ENCODE peak calls at places on chromosomes 6 and 20, in four cellular contexts. Q is uterus, Z is Karpas-422, Y is spleen. O is an unnamed sample. For H3K4me1, the result is how much of the 10 kb centered on the place peaks cover.

GRCh38 chr20:58078741-58079522 is 149.5 kb downstream of the ANKRD60 start:
- DNase-seq in Q (no peak), Z (no peak), Y (no peak), O (no peak)

GRCh38 chr6:116842374-116842947 is 13.6 kb upstream of the GPRC6A start:
- DNase-seq in Q (no peak), Z (no peak), Y (no peak), O (no peak)

GRCh38 chr6:21305827-21306469 is 287.6 kb upstream of the SOX4 start:
- DNase-seq in Q (no peak), Z (no peak), Y (no peak), O (no peak)

GRCh38 chr6:17103715-17104114 is 1.9 kb downstream of the STMND1 start:
- DNase-seq in Q (no peak), Z (no peak), Y (no peak), O (no peak)

GRCh38 chr6:118528129-118528528 is 20.0 kb upstream of the PLN start:
- DNase-seq in Q (no peak), Z (no peak), Y (no peak), O (no peak)

GRCh38 chr6:3385660-3386151 is 71.1 kb downstream of the SLC22A23 start:
- DNase-seq in Q (no peak), Z (no peak), Y (no peak), O (no peak)

GRCh38 chr6:34182751-34183531 is 37.1 kb upstream of the GRM4 start:
- DNase-seq in Q (no peak), Z (no peak), Y (peak), O (peak)

GRCh38 chr6:138162104-138162946 is 586 bp downstream of the ARFGEF3 start:
- DNase-seq in Q (no peak), Z (no peak), Y (peak), O (peak)

GRCh38 chr20:22577515-22578220 is 6.7 kb downstream of the FOXA2 start:
- DNase-seq in Q (no peak), Z (no peak), Y (no peak), O (no peak)

GRCh38 chr6:39929039-39929732 is 5.1 kb downstream of the MOCS1 start:
- DNase-seq in Q (no peak), Z (no peak), Y (peak), O (no peak)

GRCh38 chr6:117226778-117227177 is 38.6 kb upstream of the VGLL2 start:
- DNase-seq in Q (no peak), Z (no peak), Y (no peak), O (no peak)

GRCh38 chr6:134447883-134448387 is 130.0 kb upstream of the SGK1 start:
- DNase-seq in Q (no peak), Z (no peak), Y (no peak), O (no peak)

GRCh38 chr6:126002755-126003390 is 16.5 kb downstream of the TRMT11 start:
- DNase-seq in Q (no peak), Z (no peak), Y (no peak), O (no peak)

GRCh38 chr6:63352587-63353281 is 33.0 kb upstream of the LGSN start:
- DNase-seq in Q (no peak), Z (peak), Y (no peak), O (peak)

GRCh38 chr6:81938991-81939773 is 186.7 kb upstream of the TENT5A start:
- DNase-seq in Q (no peak), Z (no peak), Y (no peak), O (no peak)

GRCh38 chr6:31321820-31322219 is 35.2 kb downstream of the HLA-B start:
- DNase-seq in Q (no peak), Z (no peak), Y (no peak), O (no peak)

GRCh38 chr6:84422380-84422968 is 195.0 kb upstream of the CEP162 start:
- DNase-seq in Q (peak), Z (peak), Y (no peak), O (no peak)

GRCh38 chr6:84428300-84428907 is 201.0 kb upstream of the CEP162 start:
- DNase-seq in Q (peak), Z (peak), Y (no peak), O (peak)

GRCh38 chr6:84424956-84425355 is 197.5 kb upstream of the CEP162 start:
- DNase-seq in Q (no peak), Z (no peak), Y (no peak), O (no peak)

GRCh38 chr6:84421031-84421430 is 193.6 kb upstream of the CEP162 start:
- DNase-seq in Q (no peak), Z (no peak), Y (no peak), O (no peak)

GRCh38 chr6:84426002-84426705 is 198.7 kb upstream of the CEP162 start:
- DNase-seq in Q (no peak), Z (no peak), Y (no peak), O (no peak)
- H3K4me1 ChIP-seq in Q (under half), Z (under half), Y (under half), O (under half)

GRCh38 chr6:139587469-139587868 is 213.0 kb upstream of the CITED2 start:
- DNase-seq in Q (no peak), Z (no peak), Y (no peak), O (no peak)
- H3K4me1 ChIP-seq in Q (under half), Z (under half), Y (under half), O (under half)

GRCh38 chr6:128491643-128492206 is 28.7 kb downstream of the PTPRK start:
- DNase-seq in Q (no peak), Z (no peak), Y (no peak), O (no peak)
- H3K4me1 ChIP-seq in Q (under half), Z (under half), Y (under half), O (under half)

GRCh38 chr6:36362551-36363389 is 24.7 kb downstream of the ETV7 start:
- DNase-seq in Q (no peak), Z (no peak), Y (peak), O (no peak)
- H3K4me1 ChIP-seq in Q (under half), Z (under half), Y (under half), O (under half)

DNA sequence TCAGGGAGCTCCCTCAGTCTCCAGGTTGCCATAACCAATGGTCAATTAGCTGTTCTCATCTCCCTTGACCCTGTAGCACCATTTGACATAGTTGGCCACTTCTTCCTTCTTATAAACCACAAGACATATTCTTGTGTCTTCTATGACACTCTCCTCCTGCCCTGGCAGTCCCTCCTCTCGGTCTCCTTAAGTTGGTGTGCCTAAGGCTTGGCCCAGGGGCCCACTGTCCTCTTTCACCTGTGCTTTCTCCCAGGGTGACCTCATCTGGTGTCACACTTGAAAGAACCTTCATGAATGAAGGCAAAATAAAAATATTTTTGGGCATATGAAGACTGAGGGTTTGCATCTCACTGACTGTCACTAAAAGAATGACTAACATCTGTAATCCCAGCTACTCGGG is 9.7 kb upstream of the ADGRF5 start:
- DNase-seq in Q (no peak), Z (no peak), Y (no peak), O (no peak)
- H3K4me1 ChIP-seq in Q (under half), Z (under half), Y (under half), O (under half)

O was measured in MM.1S.